ENCODE peak calls at places on chromosomes 12 and 14, in five cellular contexts. F is GM13977, P is stomach, N is Caco-2, J is tibial nerve. R is an unnamed sample.

GRCh38 chr12:10395390-10395998 is 5.7 kb upstream of the KLRK1 start:
- DNase-seq in F (peak), P (peak), N (peak), J (peak), R (no peak)

GRCh38 chr14:100804138-100804537 is 21.8 kb upstream of the MEG3 start:
- DNase-seq in N (no peak), F (no peak), J (no peak), P (no peak), R (no peak)

GRCh38 chr12:79250955-79251354 is 386.4 kb downstream of the SYT1 start:
- DNase-seq in F (no peak), N (no peak), P (no peak), J (no peak), R (no peak)

GRCh38 chr12:92879698-92880322 is 49.3 kb downstream of the EEA1 start:
- DNase-seq in J (no peak), F (no peak), P (peak), N (no peak), R (no peak)

GRCh38 chr14:30291216-30291615 is 267.7 kb upstream of the G2E3 start:
- DNase-seq in J (no peak), F (no peak), P (no peak), N (no peak), R (no peak)

GRCh38 chr12:67598598-67598997 is 49.9 kb upstream of the DYRK2 start:
- DNase-seq in F (no peak), P (no peak), N (no peak), J (no peak), R (no peak)

GRCh38 chr14:55438066-55438683 is 2.2 kb downstream of the TBPL2 start:
- DNase-seq in F (peak), J (peak), N (no peak), P (no peak), R (no peak)

GRCh38 chr12:5203274-5203673 is 159.6 kb downstream of the KCNA5 start:
- DNase-seq in J (no peak), N (peak), F (no peak), P (no peak), R (no peak)

DNA sequence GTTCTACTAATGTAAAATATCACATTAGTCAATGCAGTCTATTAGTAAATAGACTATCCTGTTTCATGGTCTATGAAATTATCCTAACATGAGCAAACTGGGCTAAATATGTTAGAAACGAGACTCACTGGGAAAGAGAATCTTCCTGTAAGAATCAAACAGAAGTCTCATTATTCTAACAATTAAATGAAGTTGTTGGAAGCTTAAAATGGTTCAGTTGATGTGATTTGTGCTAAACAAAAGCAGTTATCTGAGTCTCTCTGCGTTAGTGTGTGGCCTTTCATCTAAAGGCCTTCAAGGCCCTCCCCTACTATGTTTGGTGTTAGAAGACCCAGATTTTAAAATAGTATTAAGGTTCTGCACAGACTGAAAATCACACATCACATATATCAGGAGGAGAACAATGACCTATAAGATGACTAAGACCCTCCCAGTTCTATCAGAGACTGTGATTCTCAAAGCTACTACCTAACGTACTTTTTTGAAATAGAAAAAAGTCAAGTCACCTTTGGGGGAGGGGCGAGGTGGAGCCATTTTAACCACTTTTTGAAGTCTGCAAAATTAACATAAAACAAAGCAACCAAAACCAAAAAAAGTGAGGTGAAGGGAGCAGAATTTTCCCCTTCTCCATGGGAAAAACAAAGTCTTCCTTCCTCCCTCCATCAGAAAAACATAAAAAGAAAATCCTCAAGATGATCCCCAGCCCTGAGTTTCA is 82.3 kb downstream of the DENND5B start:
- DNase-seq in F (no peak), J (no peak), P (no peak), N (no peak), R (no peak)
- TF ChIP-seq CTCF in F (no peak), J (no peak), P (no peak), N (no peak), R (no peak)

GRCh38 chr12:131912526-131913274 is 16.4 kb upstream of the PUS1 start:
- DNase-seq in N (no peak), J (peak), P (peak), F (no peak), R (no peak)
- TF ChIP-seq CTCF in N (peak), J (no peak), P (no peak), F (no peak), R (no peak)

GRCh38 chr12:30695327-30696102 is at the start of gene IPO8:
- DNase-seq in F (peak), P (peak), N (peak), J (peak), R (peak)
- TF ChIP-seq CTCF in F (peak), P (peak), N (peak), J (no peak), R (peak)

GRCh38 chr14:50544911-50545310 is 12.5 kb upstream of the MAP4K5 start:
- DNase-seq in J (no peak), N (no peak), P (peak), F (no peak), R (no peak)

GRCh38 chr14:50539051-50539450 is 6.7 kb upstream of the MAP4K5 start:
- DNase-seq in J (no peak), P (no peak), F (no peak), N (no peak), R (no peak)

GRCh38 chr14:50541159-50541567 is 8.8 kb upstream of the MAP4K5 start:
- DNase-seq in P (no peak), N (no peak), J (no peak), F (no peak), R (no peak)

GRCh38 chr14:50545618-50546017 is 13.2 kb upstream of the MAP4K5 start:
- DNase-seq in J (no peak), P (no peak), N (no peak), F (no peak), R (no peak)

GRCh38 chr14:50542941-50543418 is 10.6 kb upstream of the MAP4K5 start:
- DNase-seq in N (no peak), F (peak), J (peak), P (peak), R (no peak)
- TF ChIP-seq CTCF in N (peak), F (peak), J (peak), P (peak), R (peak)

DNA sequence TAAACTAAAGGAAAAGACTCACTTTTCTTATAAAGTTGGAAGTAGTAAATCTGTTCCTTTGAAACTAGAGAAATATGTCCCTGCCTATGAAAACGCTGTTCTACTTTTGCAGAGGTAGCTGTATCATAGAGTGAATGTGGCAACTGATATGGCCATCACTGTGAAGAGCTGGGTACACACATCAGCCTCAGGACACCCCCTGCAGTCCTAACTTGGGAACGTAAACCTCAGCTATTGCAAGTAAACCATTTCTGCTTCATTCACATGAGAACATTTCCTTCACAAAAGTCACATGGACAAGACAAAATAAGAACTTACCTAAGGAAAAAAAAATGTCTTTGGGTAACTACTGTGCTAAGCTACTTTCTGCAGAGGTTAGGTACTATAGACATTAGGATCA is 233.3 kb upstream of the PPFIA2 start:
- DNase-seq in P (peak), N (peak), J (peak), F (no peak), R (no peak)
- TF ChIP-seq CTCF in P (peak), N (peak), J (peak), F (peak), R (peak)

GRCh38 chr12:31944299-31944698 is 14.9 kb upstream of the RESF1 start:
- DNase-seq in F (no peak), N (no peak), J (no peak), P (no peak), R (no peak)
- TF ChIP-seq CTCF in F (no peak), N (no peak), J (no peak), P (no peak), R (no peak)